ENCODE peak calls at places on chromosome 3, in eight cellular contexts. H, O, N, P, C, Q, V and M are unnamed samples.

GRCh38 chr3:102225407-102226132 is 209.2 kb upstream of the ZPLD1 start:
- DNase-seq in N (peak; percentile 89), V (peak; percentile 80), C (peak; percentile 89), P (peak; percentile 78), O (no peak), H (peak; percentile 56), Q (peak; percentile 38), M (no peak)

GRCh38 chr3:149717391-149718056 is 34.8 kb downstream of the COMMD2 start:
- DNase-seq in O (peak; percentile 48), N (peak; percentile 88), Q (peak; percentile 35), V (peak; percentile 83), C (peak; percentile 88), P (peak; percentile 83), H (peak; percentile 65), M (peak; percentile 39)

GRCh38 chr3:71146673-71147072 is 436.9 kb downstream of the FOXP1 start:
- DNase-seq in Q (no peak), P (no peak), C (no peak), V (no peak), O (no peak), H (no peak), N (no peak), M (no peak)

GRCh38 chr3:121660356-121661171 is at the start of gene HCLS1:
- DNase-seq in C (no peak), O (peak; percentile 46), N (peak; percentile 16), Q (peak; percentile 84), P (peak; percentile 19), V (no peak), H (no peak), M (peak; percentile 55)

GRCh38 chr3:37243811-37244748 is 69.7 kb upstream of the LRRFIP2 start:
- DNase-seq in Q (no peak), P (peak; percentile 87), O (peak; percentile 86), V (peak; percentile 56), H (peak; percentile 44), N (peak; percentile 73), C (peak; percentile 95), M (peak; percentile 79)

GRCh38 chr3:173398111-173398479 is 551 bp downstream of the NLGN1 start:
- DNase-seq in P (peak; percentile 79), Q (no peak), H (no peak), V (no peak), N (peak; percentile 78), C (no peak), O (no peak), M (no peak)

GRCh38 chr3:193897288-193897687 is 238.7 kb upstream of the HES1 start:
- DNase-seq in C (no peak), N (peak; percentile 58), Q (no peak), H (no peak), P (no peak), V (no peak), O (no peak), M (no peak)

GRCh38 chr3:152835311-152836102 is 576 bp downstream of the P2RY1 start:
- DNase-seq in Q (no peak), H (no peak), O (peak; percentile 49), N (peak; percentile 80), V (peak; percentile 70), C (peak; percentile 40), P (peak; percentile 85), M (peak; percentile 58)

GRCh38 chr3:8741581-8742355 is 8.2 kb downstream of the CAV3 start:
- DNase-seq in C (peak; percentile 98), V (peak; percentile 84), O (no peak), H (peak; percentile 42), Q (no peak), P (peak; percentile 96), N (peak; percentile 92), M (no peak)

DNA sequence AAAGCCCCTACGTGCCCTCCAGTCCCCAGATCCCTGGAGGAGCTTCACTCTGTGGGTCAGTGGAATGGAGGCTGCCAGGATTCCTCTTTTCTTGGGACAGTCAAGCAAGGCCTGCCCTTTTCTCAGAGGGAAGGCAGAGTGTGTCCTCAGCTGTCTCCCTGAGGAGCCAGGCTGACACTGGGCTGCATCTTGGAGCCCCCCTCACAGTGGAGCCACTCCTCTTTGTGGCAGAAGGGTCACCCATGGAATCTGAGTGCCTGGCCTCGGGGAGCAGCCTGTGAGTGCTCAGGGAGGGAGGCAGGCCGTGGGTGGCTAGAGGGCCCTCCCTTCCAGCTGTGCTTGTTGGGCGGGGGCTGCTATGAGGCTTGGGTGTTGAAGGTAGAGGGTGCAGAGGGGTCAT is 41.2 kb downstream of the BOC start:
- DNase-seq in P (no peak), O (no peak), Q (no peak), C (no peak), N (no peak), V (no peak), H (no peak), M (no peak)
- H3K4me1 ChIP-seq in P (no peaks in the 10 kb centered on the region), O (no peaks in the 10 kb centered on the region), Q (no peaks in the 10 kb centered on the region), C (peaks cover 9% of the 10 kb centered on the region), N (no peaks in the 10 kb centered on the region), V (no peaks in the 10 kb centered on the region), H (no peaks in the 10 kb centered on the region), M (peaks cover 5% of the 10 kb centered on the region)

GRCh38 chr3:58176185-58176530 is 34.6 kb downstream of the DNASE1L3 start:
- DNase-seq in Q (no peak), C (no peak), H (no peak), N (no peak), P (no peak), O (no peak), V (no peak), M (no peak)

GRCh38 chr3:58178528-58179234 is 32.1 kb downstream of the DNASE1L3 start:
- DNase-seq in O (peak; percentile 50), N (no peak), H (no peak), C (no peak), Q (no peak), V (no peak), P (no peak), M (no peak)

GRCh38 chr3:58176827-58177489 is 33.8 kb downstream of the DNASE1L3 start:
- DNase-seq in P (peak; percentile 45), H (no peak), O (no peak), N (no peak), V (no peak), Q (no peak), C (no peak), M (no peak)

GRCh38 chr3:58179235-58180098 is 31.3 kb downstream of the DNASE1L3 start:
- DNase-seq in O (no peak), Q (no peak), N (no peak), P (no peak), H (no peak), C (no peak), V (no peak), M (no peak)

GRCh38 chr3:58177747-58178527 is 32.8 kb downstream of the DNASE1L3 start:
- DNase-seq in N (peak; percentile 87), Q (peak; percentile 82), V (peak; percentile 80), O (peak; percentile 97), P (peak; percentile 87), C (peak; percentile 89), H (peak; percentile 51), M (peak; percentile 92)
- H3K4me1 ChIP-seq in N (peaks cover 7% of the 10 kb centered on the region), Q (peaks cover 11% of the 10 kb centered on the region), V (peaks cover 75% of the 10 kb centered on the region), O (peaks cover 40% of the 10 kb centered on the region), P (peaks cover 3% of the 10 kb centered on the region), C (peaks cover 37% of the 10 kb centered on the region), H (peaks cover 51% of the 10 kb centered on the region), M (peaks cover 7% of the 10 kb centered on the region)

GRCh38 chr3:52891615-52892081 is 5.7 kb downstream of the STIMATE start:
- DNase-seq in P (no peak), Q (no peak), N (peak; percentile 53), H (no peak), V (no peak), O (no peak), C (no peak), M (no peak)
- H3K4me1 ChIP-seq in P (no peaks in the 10 kb centered on the region), Q (peaks cover 67% of the 10 kb centered on the region), N (peaks cover 5% of the 10 kb centered on the region), H (peaks cover 14% of the 10 kb centered on the region), V (no peaks in the 10 kb centered on the region), O (no peaks in the 10 kb centered on the region), C (peaks cover 19% of the 10 kb centered on the region), M (peaks cover 18% of the 10 kb centered on the region)

GRCh38 chr3:50602675-50603191 is 8.8 kb downstream of the CISH start:
- DNase-seq in C (peak; percentile 58), O (peak; percentile 66), H (no peak), Q (no peak), N (peak; percentile 23), P (no peak), V (no peak), M (no peak)

GRCh38 chr3:50599716-50600118 is 11.9 kb downstream of the CISH start:
- DNase-seq in V (no peak), H (no peak), C (no peak), Q (no peak), N (no peak), O (no peak), P (no peak), M (no peak)

GRCh38 chr3:50599115-50599715 is 12.4 kb downstream of the CISH start:
- DNase-seq in N (no peak), H (no peak), O (no peak), C (no peak), V (no peak), Q (no peak), P (no peak), M (no peak)

GRCh38 chr3:50600141-50600753 is 11.3 kb downstream of the CISH start:
- DNase-seq in P (no peak), C (no peak), Q (no peak), H (no peak), O (no peak), V (no peak), N (no peak), M (no peak)

DNA sequence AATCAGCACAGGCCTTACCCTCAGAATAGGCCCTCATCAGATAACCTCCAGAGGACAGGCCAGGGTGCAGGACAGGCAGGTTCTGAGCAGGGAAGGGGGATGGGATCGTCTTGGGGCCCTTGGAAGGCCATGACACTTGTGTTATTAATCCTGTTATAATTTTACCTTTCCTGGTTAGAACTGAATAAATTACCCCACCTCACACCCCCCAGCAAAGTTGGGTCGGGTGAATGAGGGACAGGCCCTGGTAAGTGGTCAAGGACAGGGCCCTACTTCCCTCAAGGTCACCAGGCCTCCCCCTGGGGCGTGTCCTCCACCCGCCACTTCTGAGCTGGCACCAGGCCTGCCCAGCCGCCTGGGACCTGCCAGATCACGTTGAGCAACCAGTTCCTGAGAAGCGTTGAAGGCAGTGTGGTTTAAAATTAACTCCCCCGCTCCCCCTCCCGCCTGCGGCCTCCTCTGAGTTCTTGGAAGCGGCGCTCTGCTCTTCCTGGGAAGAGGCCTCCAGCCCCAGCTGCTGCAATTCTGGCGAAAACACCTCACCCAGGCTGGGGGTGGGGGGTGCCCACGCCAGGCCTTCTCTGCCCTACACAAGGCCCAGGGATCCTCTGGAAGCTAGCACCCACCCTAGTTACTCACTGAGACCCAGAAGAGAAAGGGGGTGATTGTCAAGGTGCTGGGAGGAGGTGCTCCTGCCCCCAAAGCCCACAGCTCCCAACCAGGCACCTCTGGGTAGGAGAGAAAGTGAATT is 10.6 kb downstream of the CISH start:
- DNase-seq in P (no peak), V (peak; percentile 89), N (peak; percentile 99), O (peak; percentile 98), H (peak; percentile 77), C (peak; percentile 92), Q (peak; percentile 53), M (peak; percentile 97)
- H3K4me1 ChIP-seq in P (no peaks in the 10 kb centered on the region), V (peaks cover 41% of the 10 kb centered on the region), N (peaks cover 29% of the 10 kb centered on the region), O (peaks cover 31% of the 10 kb centered on the region), H (peaks cover 40% of the 10 kb centered on the region), C (peaks cover 27% of the 10 kb centered on the region), Q (peaks cover 73% of the 10 kb centered on the region), M (peaks cover 47% of the 10 kb centered on the region)